ENCODE peak calls at places on chromosomes 11 and 22, in eight cellular contexts. P is NCI-H460; M is transverse colon; B is cardiac fibroblast; Y is fibroblast of mammary gland; H is stimulated activated effector memory CD8-positive, alpha-beta T cell treated with anti-CD3 and anti-CD28 coated beads, Interleukin-12 subunit alpha, Interleukin-12 subunit beta, amount 100 ng/mL, for 72 hours; C is mesenchymal stem cell; L is Calu3. E is an unnamed sample.

GRCh38 chr11:75533843-75534242 is 8.1 kb upstream of the GDPD5 start:
- DNase-seq in P (no peak), M (no peak), B (no peak), Y (no peak), H (no peak), C (no peak), L (no peak), E (no peak)

GRCh38 chr22:39197578-39197977 is 45.1 kb upstream of the CBX7 start:
- DNase-seq in P (no peak), M (no peak), B (no peak), Y (no peak), H (no peak), C (no peak), L (no peak), E (no peak)

GRCh38 chr11:92251980-92252379 is 27.4 kb downstream of the FAT3 start:
- DNase-seq in P (no peak), M (no peak), B (peak; percentile 44), Y (no peak), H (no peak), C (peak; percentile 55), L (no peak), E (no peak)

GRCh38 chr11:124749920-124750319 is 2.1 kb downstream of the VSIG2 start:
- DNase-seq in P (no peak), M (no peak), B (no peak), Y (no peak), H (no peak), C (no peak), L (no peak), E (no peak)

GRCh38 chr11:12276356-12276755 is 101.0 kb upstream of the PARVA start:
- DNase-seq in P (no peak), M (no peak), B (no peak), Y (no peak), H (no peak), C (no peak), L (no peak), E (no peak)

GRCh38 chr11:73463359-73463758 is 87.2 kb downstream of the RELT start:
- DNase-seq in P (no peak), M (no peak), B (peak; percentile 48), Y (peak; percentile 60), H (no peak), C (peak; percentile 69), L (no peak), E (peak; percentile 40)

GRCh38 chr11:84313830-84314359 is 1027.7 kb upstream of the CCDC90B start:
- DNase-seq in P (no peak), M (no peak), B (no peak), Y (peak; percentile 69), H (no peak), C (no peak), L (no peak), E (no peak)

GRCh38 chr22:36442506-36443197 is 38.8 kb downstream of the TXN2 start:
- DNase-seq in P (no peak), M (peak; percentile 83), B (no peak), Y (no peak), H (no peak), C (no peak), L (no peak), E (no peak)

GRCh38 chr11:74749127-74749964 is 697 bp downstream of the RNF169 start:
- DNase-seq in P (peak; percentile 11), M (peak; percentile 54), B (peak; percentile 36), Y (peak; percentile 34), H (peak; percentile 76), C (peak; percentile 49), L (peak; percentile 54), E (no peak)

GRCh38 chr22:35697142-35697541 is 20.5 kb upstream of the APOL5 start:
- DNase-seq in P (no peak), M (no peak), B (no peak), Y (no peak), H (peak; percentile 76), C (no peak), L (no peak), E (no peak)

GRCh38 chr11:110989734-110990133 is 255.8 kb upstream of the POU2AF2 start:
- DNase-seq in P (no peak), M (peak; percentile 9), B (peak; percentile 78), Y (peak; percentile 95), H (no peak), C (peak; percentile 81), L (no peak), E (peak; percentile 82)

GRCh38 chr11:70528046-70528793 is 129.9 kb downstream of the CTTN start:
- DNase-seq in P (no peak), M (no peak), B (no peak), Y (no peak), H (no peak), C (no peak), L (no peak), E (no peak)

GRCh38 chr11:206002-206384 is 1.2 kb downstream of the BET1L start:
- DNase-seq in P (no peak), M (peak; percentile 7), B (no peak), Y (no peak), H (no peak), C (no peak), L (no peak), E (no peak)

GRCh38 chr11:124897681-124898680 is at the start of gene ROBO4:
- DNase-seq in P (peak; percentile 17), M (no peak), B (peak; percentile 89), Y (peak; percentile 96), H (peak; percentile 41), C (peak; percentile 79), L (no peak), E (peak; percentile 72)

GRCh38 chr11:1139441-1140066 is 18.2 kb upstream of the MUC5AC start:
- DNase-seq in P (no peak), M (peak; percentile 7), B (peak; percentile 15), Y (peak; percentile 11), H (no peak), C (peak; percentile 12), L (no peak), E (no peak)

GRCh38 chr11:134830312-134830711 is 418.3 kb upstream of the B3GAT1 start:
- DNase-seq in P (no peak), M (no peak), B (no peak), Y (no peak), H (no peak), C (no peak), L (no peak), E (no peak)

GRCh38 chr11:10778217-10778970 is 27.3 kb downstream of the CTR9 start:
- DNase-seq in P (no peak), M (no peak), B (peak; percentile 77), Y (peak; percentile 98), H (no peak), C (peak; percentile 98), L (no peak), E (peak; percentile 81)

GRCh38 chr11:78786086-78786485 is 211.4 kb upstream of the NARS2 start:
- DNase-seq in P (no peak), M (no peak), B (no peak), Y (no peak), H (no peak), C (peak; percentile 15), L (no peak), E (no peak)

GRCh38 chr22:39283312-39284141 is 35.9 kb downstream of the RPL3 start:
- DNase-seq in P (no peak), M (peak; percentile 25), B (peak; percentile 74), Y (no peak), H (no peak), C (peak; percentile 93), L (peak; percentile 90), E (no peak)

GRCh38 chr11:69138265-69138664 is 17.5 kb upstream of the SMIM38 start:
- DNase-seq in P (no peak), M (no peak), B (peak; percentile 72), Y (peak; percentile 77), H (no peak), C (peak; percentile 54), L (peak; percentile 64), E (peak; percentile 10)

GRCh38 chr11:76769645-76770586 is 13.2 kb upstream of the TSKU start:
- DNase-seq in P (peak; percentile 91), M (peak; percentile 91), B (no peak), Y (peak; percentile 47), H (no peak), C (peak; percentile 70), L (peak; percentile 81), E (no peak)

GRCh38 chr11:93267383-93267782 is 63.2 kb upstream of the DEUP1 start:
- DNase-seq in P (no peak), M (no peak), B (no peak), Y (no peak), H (no peak), C (no peak), L (no peak), E (no peak)

GRCh38 chr22:49826603-49827306 is 918 bp downstream of the BRD1 start:
- DNase-seq in P (no peak), M (peak; percentile 47), B (peak; percentile 62), Y (peak; percentile 28), H (peak; percentile 67), C (peak; percentile 47), L (peak; percentile 27), E (no peak)

GRCh38 chr11:128622137-128622523 is 34.8 kb upstream of the ETS1 start:
- DNase-seq in P (no peak), M (no peak), B (no peak), Y (no peak), H (no peak), C (no peak), L (no peak), E (no peak)

GRCh38 chr22:20463324-20464095 is 25.9 kb upstream of the SCARF2 start:
- DNase-seq in P (no peak), M (no peak), B (no peak), Y (no peak), H (peak; percentile 54), C (no peak), L (no peak), E (no peak)

GRCh38 chr22:37234736-37235711 is 9.0 kb downstream of the RAC2 start:
- DNase-seq in P (no peak), M (peak; percentile 10), B (no peak), Y (no peak), H (no peak), C (no peak), L (no peak), E (no peak)

GRCh38 chr11:111604392-111605009 is 2.3 kb downstream of the SIK2 start:
- DNase-seq in P (peak; percentile 46), M (no peak), B (peak; percentile 63), Y (peak; percentile 69), H (no peak), C (peak; percentile 67), L (peak; percentile 19), E (no peak)

GRCh38 chr11:115111066-115111465 is 393.1 kb downstream of the CADM1 start:
- DNase-seq in P (no peak), M (no peak), B (no peak), Y (no peak), H (no peak), C (no peak), L (no peak), E (no peak)

GRCh38 chr11:23727821-23728220 is 769.0 kb upstream of the LUZP2 start:
- DNase-seq in P (peak; percentile 35), M (no peak), B (peak; percentile 17), Y (peak; percentile 50), H (no peak), C (peak; percentile 45), L (peak; percentile 19), E (no peak)

GRCh38 chr11:44427432-44427831 is 117.5 kb upstream of the ALX4 start:
- DNase-seq in P (no peak), M (no peak), B (no peak), Y (no peak), H (no peak), C (no peak), L (peak; percentile 28), E (no peak)

GRCh38 chr11:67504023-67504949 is 877 bp downstream of the PITPNM1 start:
- DNase-seq in P (peak; percentile 15), M (peak; percentile 37), B (peak; percentile 58), Y (no peak), H (peak; percentile 85), C (peak; percentile 51), L (peak; percentile 36), E (no peak)

GRCh38 chr11:120095516-120095915 is 42.4 kb downstream of the TRIM29 start:
- DNase-seq in P (no peak), M (no peak), B (no peak), Y (no peak), H (no peak), C (no peak), L (no peak), E (no peak)

GRCh38 chr22:36331912-36332622 is 55.7 kb downstream of the MYH9 start:
- DNase-seq in P (no peak), M (peak; percentile 76), B (peak; percentile 63), Y (peak; percentile 59), H (peak; percentile 87), C (peak; percentile 59), L (peak; percentile 68), E (no peak)

GRCh38 chr11:83272627-83273026 is 13.5 kb downstream of the CCDC90B start:
- DNase-seq in P (no peak), M (no peak), B (peak; percentile 28), Y (peak; percentile 76), H (no peak), C (peak; percentile 61), L (no peak), E (no peak)

E was measured in AG09309.